ENCODE peak calls at places on chromosomes 12 and 14, in four cellular contexts. P, M, X and J are unnamed samples.
A peak's percentile ranks its signal among the peaks of the same experiment; 100 is the strongest.

GRCh38 chr12:31228811-31229792 is 96.8 kb downstream of the SINHCAF start:
- DNase-seq in P (no peak), M (no peak), X (peak; percentile 40), J (no peak)

GRCh38 chr12:106274575-106275081 is 26.8 kb upstream of the CKAP4 start:
- DNase-seq in P (no peak), M (peak; percentile 9), X (no peak), J (no peak)

GRCh38 chr12:132026061-132026795 is 76.5 kb downstream of the EP400 start:
- DNase-seq in P (no peak), M (no peak), X (no peak), J (no peak)

GRCh38 chr12:66352197-66352596 is 49.9 kb downstream of the HELB start:
- DNase-seq in P (no peak), M (peak; percentile 23), X (peak; percentile 92), J (peak; percentile 22)

GRCh38 chr12:42663621-42664020 is 74.1 kb upstream of the PRICKLE1 start:
- DNase-seq in P (no peak), M (no peak), X (no peak), J (no peak)

GRCh38 chr14:90579088-90579487 is 182.3 kb downstream of the CALM1 start:
- DNase-seq in P (no peak), M (no peak), X (no peak), J (no peak)

GRCh38 chr12:100504820-100505219 is 31.2 kb downstream of the NR1H4 start:
- DNase-seq in P (peak; percentile 50), M (no peak), X (no peak), J (no peak)

GRCh38 chr12:104288635-104289258 is 14.8 kb upstream of the EID3 start:
- DNase-seq in P (peak; percentile 92), M (peak; percentile 87), X (peak; percentile 97), J (peak; percentile 91)

GRCh38 chr12:56014205-56014604 is 6.6 kb upstream of the IKZF4 start:
- DNase-seq in P (no peak), M (no peak), X (no peak), J (no peak)

GRCh38 chr14:103542545-103543088 is 13.6 kb downstream of the TRMT61A start:
- DNase-seq in P (peak; percentile 75), M (no peak), X (peak; percentile 93), J (peak; percentile 51)

GRCh38 chr12:42361909-42362706 is 36.1 kb downstream of the PPHLN1 start:
- DNase-seq in P (no peak), M (no peak), X (no peak), J (no peak)

GRCh38 chr14:100065942-100066574 is 836 bp downstream of the EVL start:
- DNase-seq in P (peak; percentile 70), M (peak; percentile 26), X (no peak), J (no peak)

GRCh38 chr12:132596016-132596415 is 14.4 kb downstream of the LRCOL1 start:
- DNase-seq in P (peak; percentile 37), M (peak; percentile 69), X (peak; percentile 66), J (no peak)

GRCh38 chr14:99726538-99727095 is 42.5 kb downstream of the CYP46A1 start:
- DNase-seq in P (no peak), M (no peak), X (peak; percentile 40), J (no peak)

GRCh38 chr12:105874121-105874520 is 264.6 kb downstream of the NUAK1 start:
- DNase-seq in P (no peak), M (peak; percentile 11), X (no peak), J (no peak)

GRCh38 chr12:12788675-12789368 is 3.4 kb downstream of the APOLD1 start:
- DNase-seq in P (no peak), M (peak; percentile 81), X (peak; percentile 87), J (peak; percentile 64)

GRCh38 chr14:65414961-65415589 is 2.5 kb downstream of the FUT8 start:
- DNase-seq in P (no peak), M (peak; percentile 63), X (no peak), J (peak; percentile 25)

GRCh38 chr12:89756638-89757321 is 48.1 kb upstream of the ATP2B1 start:
- DNase-seq in P (no peak), M (peak; percentile 99), X (no peak), J (no peak)

GRCh38 chr12:20555771-20556170 is 139.4 kb upstream of the SLCO1C1 start:
- DNase-seq in P (no peak), M (no peak), X (no peak), J (no peak)

GRCh38 chr12:115963030-115963480 is 314.4 kb downstream of the MED13L start:
- DNase-seq in P (no peak), M (peak; percentile 38), X (no peak), J (no peak)

GRCh38 chr14:51922624-51923023 is 62.2 kb downstream of the GNG2 start:
- DNase-seq in P (no peak), M (peak; percentile 84), X (no peak), J (no peak)

GRCh38 chr12:130435331-130435730 is 97.6 kb downstream of the PIWIL1 start:
- DNase-seq in P (no peak), M (no peak), X (no peak), J (no peak)

GRCh38 chr12:105705235-105705634 is 374.7 kb downstream of the C12orf75 start:
- DNase-seq in P (no peak), M (no peak), X (peak; percentile 56), J (no peak)

GRCh38 chr14:65080954-65081747 is 21.2 kb downstream of the MAX start:
- DNase-seq in P (peak; percentile 75), M (no peak), X (no peak), J (no peak)

GRCh38 chr14:20679907-20680306 is 4.5 kb upstream of the RNASE4 start:
- DNase-seq in P (no peak), M (peak; percentile 24), X (peak; percentile 77), J (peak; percentile 49)

GRCh38 chr12:54277823-54278276 is 2.1 kb downstream of the CBX5 start:
- DNase-seq in P (no peak), M (peak; percentile 64), X (peak; percentile 41), J (no peak)

GRCh38 chr14:89042021-89042420 is 217.6 kb downstream of the TTC8 start:
- DNase-seq in P (no peak), M (no peak), X (no peak), J (no peak)

GRCh38 chr12:105445261-105446015 is 114.9 kb downstream of the C12orf75 start:
- DNase-seq in P (no peak), M (peak; percentile 45), X (no peak), J (no peak)

GRCh38 chr12:64091186-64091585 is 130.9 kb downstream of the KICS2 start:
- DNase-seq in P (no peak), M (no peak), X (no peak), J (peak; percentile 31)

DNA sequence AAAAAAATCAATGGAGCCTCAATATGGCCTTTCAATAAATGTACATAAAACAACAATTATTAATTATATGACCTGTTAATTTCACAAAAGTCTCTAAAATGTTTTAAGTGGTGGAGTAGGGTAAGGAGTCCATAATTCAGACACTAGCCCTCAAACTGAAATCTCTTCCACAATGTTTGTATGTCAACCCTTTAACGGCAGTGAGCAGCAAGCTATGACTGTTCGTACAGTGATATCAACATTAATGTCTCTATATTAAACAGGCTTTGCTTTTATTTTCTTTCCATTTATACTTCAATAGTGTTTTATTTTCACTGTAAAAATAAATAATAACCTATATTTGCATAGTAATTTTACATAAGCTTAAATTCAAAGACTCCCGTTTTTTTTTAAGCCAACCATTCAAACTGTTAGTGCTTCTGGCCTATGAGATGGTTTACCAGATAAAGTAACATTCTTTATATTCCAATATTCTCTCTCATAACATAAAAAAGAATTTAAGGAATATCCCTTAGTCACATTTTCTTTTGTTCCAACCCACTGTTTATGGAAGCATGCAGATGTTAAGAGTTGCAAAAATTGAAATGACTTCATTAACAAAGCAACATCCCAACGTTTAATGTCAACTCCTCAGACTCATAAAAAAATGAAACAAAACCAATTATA is 2.4 kb downstream of the CDK17 start:
- DNase-seq in P (no peak), M (peak; percentile 30), X (no peak), J (no peak)
- H3K4me1 ChIP-seq in P (peaks cover 25% of the 10 kb centered on the region), M (peaks cover 20% of the 10 kb centered on the region), X (peaks cover 3% of the 10 kb centered on the region), J (peaks cover 4% of the 10 kb centered on the region)

DNA sequence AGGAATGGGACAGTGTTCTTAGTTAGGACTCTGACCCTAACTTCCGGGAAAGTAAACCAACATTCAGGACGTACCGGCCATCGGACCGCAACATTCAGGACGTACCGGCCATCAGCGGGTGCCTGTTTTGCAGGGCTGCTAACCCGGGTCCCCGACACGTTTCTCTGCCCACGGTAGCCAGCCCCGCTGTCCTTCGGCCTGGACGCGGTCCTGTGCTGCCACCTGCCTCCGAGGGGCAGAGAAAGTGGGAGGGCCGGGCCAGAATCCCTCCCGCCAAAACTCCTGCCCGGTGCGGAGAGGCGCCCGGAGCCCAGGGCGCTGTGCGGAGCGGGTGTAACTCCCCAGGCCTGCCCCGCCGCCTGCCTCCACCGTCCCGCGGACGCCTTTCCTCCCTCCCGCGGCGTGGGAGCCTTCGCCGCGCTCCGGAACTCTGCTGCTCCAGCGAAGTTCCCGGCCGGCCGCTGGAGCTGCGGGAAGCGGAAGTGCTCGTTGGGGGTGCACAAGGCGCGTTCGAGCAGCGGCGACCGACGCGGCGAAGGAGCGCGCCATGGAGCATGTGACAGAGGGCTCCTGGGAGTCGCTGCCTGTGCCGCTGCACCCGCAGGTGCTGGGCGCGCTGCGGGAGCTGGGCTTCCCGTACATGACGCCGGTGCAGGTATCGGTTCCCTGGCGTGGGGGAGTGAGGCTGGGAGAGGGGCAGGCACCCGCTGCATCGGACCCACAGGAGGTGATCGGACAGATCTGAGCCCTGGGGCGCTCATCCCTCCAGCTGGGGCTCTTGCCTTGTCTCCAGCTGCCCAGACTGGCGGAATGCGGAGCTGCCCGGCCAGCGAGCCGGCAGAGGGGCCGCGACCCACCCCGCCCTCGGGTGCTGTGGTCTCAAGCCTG is at the start of gene DDX55:
- DNase-seq in P (peak; percentile 92), M (peak; percentile 86), X (peak; percentile 94), J (peak; percentile 89)
- TF ChIP-seq CTCF in P (peak; percentile 13), M (peak; percentile 45), X (peak; percentile 68), J (peak; percentile 40)

DNA sequence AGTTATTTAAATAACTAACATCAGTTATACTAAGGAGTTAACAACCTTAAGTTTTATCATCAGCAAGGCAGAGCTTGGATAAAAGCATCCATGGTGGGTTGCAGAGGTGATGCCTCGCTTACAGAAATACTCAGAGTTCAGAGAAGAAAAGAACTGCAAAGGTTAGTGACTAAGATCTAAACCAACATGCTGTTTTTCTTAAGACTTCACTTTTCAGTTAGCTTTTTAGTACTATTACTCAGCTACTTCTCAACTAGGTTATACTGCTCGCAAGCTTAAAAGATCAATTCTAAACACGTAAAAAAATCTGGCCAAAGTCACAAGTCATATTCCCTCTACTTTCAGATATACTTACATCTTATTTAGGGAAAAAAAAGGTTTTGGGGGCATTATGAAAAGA is 2.8 kb downstream of the PPP1CC start:
- DNase-seq in P (no peak), M (no peak), X (no peak), J (no peak)
- H3K4me3 ChIP-seq in P (no peak overlapping the region), M (peak overlapping the region; percentile 96), X (peak overlapping the region; percentile 97), J (peak overlapping the region; percentile 88)

DNA sequence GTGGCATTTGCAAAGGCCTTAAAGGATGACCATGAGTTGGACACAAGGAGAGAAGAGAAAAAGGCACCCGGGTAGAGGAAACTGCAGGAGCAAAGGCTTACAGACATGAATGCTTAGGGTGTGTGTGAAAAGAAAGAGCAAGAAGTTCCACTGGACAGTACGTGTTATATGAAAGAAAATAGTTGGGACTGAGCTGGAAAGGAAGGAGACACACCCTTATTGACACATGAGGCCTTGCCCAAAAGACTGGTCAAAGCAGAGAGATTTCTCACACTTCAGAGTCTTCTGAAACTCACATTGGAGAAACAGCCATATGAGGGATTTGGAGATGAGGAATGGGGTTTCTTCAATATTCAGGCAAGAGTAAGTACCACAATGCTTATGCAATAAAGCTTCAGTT is 56.0 kb downstream of the TTC9 start:
- DNase-seq in P (no peak), M (no peak), X (no peak), J (no peak)
- H3K4me1 ChIP-seq in P (no peaks in the 10 kb centered on the region), M (no peaks in the 10 kb centered on the region), X (no peaks in the 10 kb centered on the region), J (no peaks in the 10 kb centered on the region)